ENCODE peak calls at places on chromosomes 16 and 17, in nine cellular contexts. L, Z, S, X, N, H, C, P and E are unnamed samples. For H3K9me3, the result is how much of the 10 kb centered on the place peaks cover.

GRCh38 chr17:80387071-80387470 is 27.9 kb upstream of the ENDOV start:
- DNase-seq in Z (no peak), C (no peak), L (no peak), H (no peak), X (no peak), N (no peak), S (no peak), P (no peak), E (no peak)

GRCh38 chr16:83933885-83934683 is 19.0 kb upstream of the OSGIN1 start:
- DNase-seq in S (no peak), L (no peak), Z (no peak), P (no peak), H (no peak), X (no peak), C (no peak), N (no peak), E (no peak)

GRCh38 chr16:84647830-84648594 is at the start of gene KLHL36:
- DNase-seq in N (peak), P (no peak), S (no peak), C (no peak), Z (peak), L (peak), X (peak), H (peak), E (peak)

GRCh38 chr16:28130099-28131088 is 66.9 kb upstream of the GSG1L start:
- DNase-seq in N (no peak), L (peak), H (no peak), Z (no peak), S (no peak), X (no peak), C (no peak), P (no peak), E (no peak)

GRCh38 chr16:85228970-85229430 is 116.7 kb upstream of the CIBAR2 start:
- DNase-seq in N (no peak), S (no peak), P (no peak), X (no peak), L (no peak), H (no peak), Z (no peak), C (no peak), E (no peak)

GRCh38 chr16:76931186-76931585 is 259.8 kb upstream of the MON1B start:
- DNase-seq in P (no peak), N (no peak), S (no peak), H (no peak), X (no peak), L (peak), C (no peak), Z (no peak), E (no peak)

GRCh38 chr16:10678655-10679054 is 16.1 kb downstream of the TEKT5 start:
- DNase-seq in S (no peak), X (no peak), H (no peak), N (no peak), Z (no peak), C (no peak), L (no peak), P (no peak), E (no peak)

GRCh38 chr17:57823469-57824401 is 26.1 kb downstream of the MRPS23 start:
- DNase-seq in H (no peak), L (no peak), X (no peak), S (no peak), N (no peak), P (no peak), Z (no peak), C (no peak), E (no peak)

GRCh38 chr17:47978324-47978723 is 7.4 kb downstream of the CDK5RAP3 start:
- DNase-seq in L (peak), C (peak), H (peak), N (no peak), X (no peak), S (no peak), P (no peak), Z (peak), E (peak)

GRCh38 chr17:58576679-58577367 is 62.4 kb upstream of the MTMR4 start:
- DNase-seq in Z (no peak), H (no peak), P (peak), X (no peak), L (no peak), S (no peak), N (no peak), C (no peak), E (no peak)

GRCh38 chr17:75152971-75153853 is 1.1 kb downstream of the JPT1 start:
- DNase-seq in X (no peak), L (peak), C (no peak), Z (no peak), N (peak), H (no peak), P (no peak), S (no peak), E (no peak)

GRCh38 chr17:18951941-18952842 is at the start of gene SLC5A10:
- DNase-seq in L (no peak), H (no peak), C (no peak), Z (no peak), N (no peak), X (no peak), P (no peak), S (no peak), E (no peak)

GRCh38 chr17:78494961-78495330 is 82.2 kb downstream of the DNAH17 start:
- DNase-seq in X (no peak), P (no peak), L (no peak), H (no peak), S (no peak), Z (no peak), N (no peak), C (no peak), E (no peak)

GRCh38 chr16:4330277-4330882 is 14.5 kb downstream of the GLIS2 start:
- DNase-seq in L (peak), Z (peak), C (no peak), N (peak), P (no peak), S (no peak), H (peak), X (peak), E (peak)

GRCh38 chr17:79116575-79117368 is 42.1 kb downstream of the ENGASE start:
- DNase-seq in Z (no peak), H (no peak), L (no peak), N (no peak), X (no peak), P (no peak), S (no peak), C (no peak), E (no peak)

GRCh38 chr16:24309222-24309905 is 53.2 kb downstream of the CACNG3 start:
- DNase-seq in X (peak), Z (no peak), L (no peak), H (no peak), P (no peak), S (no peak), N (peak), C (no peak), E (no peak)

GRCh38 chr17:7852919-7853692 is 1.8 kb upstream of the TMEM88 start:
- DNase-seq in C (no peak), P (no peak), X (no peak), L (no peak), Z (peak), S (no peak), H (no peak), N (peak), E (no peak)

GRCh38 chr16:54934536-54935410 is 4.1 kb downstream of the IRX5 start:
- DNase-seq in L (no peak), H (no peak), C (no peak), S (no peak), P (no peak), X (no peak), N (no peak), Z (no peak), E (no peak)

GRCh38 chr17:43556292-43556691 is 10.2 kb upstream of the ETV4 start:
- DNase-seq in S (no peak), Z (no peak), C (no peak), X (no peak), N (no peak), P (no peak), H (no peak), L (peak), E (no peak)

GRCh38 chr16:50747206-50747956 is 5.5 kb downstream of the CYLD start:
- DNase-seq in N (no peak), L (no peak), Z (no peak), H (no peak), X (no peak), P (no peak), S (no peak), C (no peak), E (no peak)

GRCh38 chr16:75244225-75244792 is 7.1 kb downstream of the BCAR1 start:
- DNase-seq in H (no peak), C (no peak), X (no peak), L (peak), Z (no peak), S (no peak), N (no peak), P (no peak), E (no peak)

GRCh38 chr16:46873201-46873600 is 11.0 kb upstream of the GPT2 start:
- DNase-seq in N (no peak), X (no peak), L (no peak), S (no peak), Z (no peak), P (no peak), H (no peak), C (no peak), E (no peak)

GRCh38 chr17:33895491-33895890 is 359.6 kb upstream of the CCL2 start:
- DNase-seq in S (no peak), X (no peak), Z (no peak), L (no peak), H (no peak), N (no peak), C (no peak), P (no peak), E (no peak)

GRCh38 chr16:5016967-5017677 is 16.6 kb downstream of the NAGPA start:
- DNase-seq in L (no peak), X (no peak), C (no peak), S (no peak), Z (no peak), H (no peak), N (no peak), P (no peak), E (no peak)

GRCh38 chr17:21143695-21144094 is 16.9 kb downstream of the DHRS7B start:
- DNase-seq in P (no peak), Z (no peak), C (no peak), L (no peak), S (no peak), H (no peak), N (no peak), X (no peak), E (no peak)

GRCh38 chr17:21146362-21147021 is 19.7 kb downstream of the DHRS7B start:
- DNase-seq in S (no peak), X (no peak), L (no peak), Z (no peak), N (no peak), C (no peak), P (no peak), H (no peak), E (no peak)

DNA sequence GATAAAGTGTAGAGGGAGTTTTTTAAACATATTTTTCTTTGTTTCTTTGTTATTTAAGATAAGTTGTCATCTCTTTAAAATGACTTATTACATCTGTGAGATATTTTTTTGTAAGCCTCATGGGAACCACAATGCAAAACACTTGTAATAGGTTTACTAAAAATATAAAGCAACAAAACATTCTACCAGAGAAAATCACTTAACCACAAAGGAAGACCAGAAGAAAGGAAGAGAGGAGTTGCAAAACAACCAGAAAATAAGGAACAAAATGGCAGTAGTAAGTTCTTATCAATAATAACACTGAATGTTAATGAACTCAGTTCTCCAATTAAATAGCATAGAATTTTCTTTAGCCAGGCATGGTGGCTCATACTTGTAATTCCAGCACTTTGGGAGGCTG is 22.9 kb downstream of the DHRS7B start:
- DNase-seq in P (no peak), L (no peak), H (no peak), N (no peak), S (no peak), X (no peak), Z (no peak), C (no peak), E (no peak)
- H3K9me3 ChIP-seq in P (under half), L (under half), H (under half), N (under half), S (under half), X (under half), Z (under half), C (under half), E (under half)

DNA sequence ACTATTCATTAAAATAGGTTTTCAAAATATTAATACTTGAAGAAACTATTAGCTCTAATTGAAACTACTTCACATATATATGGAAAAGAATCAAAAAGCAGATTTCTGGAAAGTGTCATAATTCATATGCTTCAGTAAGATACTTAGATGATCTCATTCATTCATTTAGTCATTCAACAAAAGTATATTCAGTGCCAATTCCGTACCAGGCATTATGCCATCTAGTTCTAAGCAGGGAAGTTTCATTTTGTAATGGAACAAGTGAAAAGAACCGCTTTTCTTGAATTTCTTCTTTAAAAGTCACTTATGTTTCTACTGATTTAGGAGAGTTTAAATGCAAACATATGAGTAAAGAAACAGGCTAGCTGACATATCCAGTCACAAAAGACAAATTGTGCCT is 118.3 kb upstream of the FAM20A start:
- DNase-seq in X (no peak), H (no peak), L (peak), S (no peak), N (no peak), P (no peak), C (no peak), Z (no peak), E (no peak)
- H3K9me3 ChIP-seq in X (under half), H (under half), L (under half), S (under half), N (under half), P (under half), C (under half), Z (under half), E (under half)

GRCh38 chr17:21817791-21818364 is 125.6 kb downstream of the KCNJ18 start:
- DNase-seq in H (no peak), L (no peak), Z (no peak), S (no peak), X (no peak), P (no peak), N (no peak), C (no peak), E (no peak)
- H3K9me3 ChIP-seq in H (under half), L (under half), Z (under half), S (under half), X (under half), P (under half), N (under half), C (under half), E (under half)

GRCh38 chr17:44960654-44961053 is 7.4 kb downstream of the C1QL1 start:
- DNase-seq in H (no peak), S (no peak), L (no peak), Z (no peak), X (no peak), N (no peak), P (no peak), C (no peak), E (no peak)

GRCh38 chr17:44959821-44960523 is 8.1 kb downstream of the C1QL1 start:
- DNase-seq in L (no peak), C (no peak), P (no peak), N (no peak), H (no peak), X (no peak), S (no peak), Z (no peak), E (no peak)

GRCh38 chr17:44956076-44956475 is 8.5 kb upstream of the KIF18B start:
- DNase-seq in S (no peak), C (no peak), Z (no peak), N (no peak), L (no peak), P (no peak), X (no peak), H (no peak), E (no peak)

GRCh38 chr17:44952946-44953475 is 5.4 kb upstream of the KIF18B start:
- DNase-seq in H (no peak), Z (no peak), P (no peak), N (no peak), L (no peak), S (no peak), X (no peak), C (no peak), E (no peak)

GRCh38 chr17:44956998-44957981 is 9.7 kb upstream of the KIF18B start:
- DNase-seq in L (no peak), N (no peak), P (no peak), C (no peak), X (no peak), S (no peak), H (no peak), Z (no peak), E (no peak)
- H3K9me3 ChIP-seq in L (under half), N (under half), P (under half), C (under half), X (under half), S (under half), H (under half), Z (under half), E (under half)

GRCh38 chr17:17118399-17118798 is 76.1 kb downstream of the MPRIP start:
- DNase-seq in N (no peak), X (no peak), P (no peak), L (no peak), Z (peak), S (no peak), C (no peak), H (no peak), E (no peak)

GRCh38 chr17:17119106-17119505 is 76.8 kb downstream of the MPRIP start:
- DNase-seq in X (no peak), N (peak), C (no peak), Z (no peak), P (no peak), L (no peak), S (no peak), H (peak), E (no peak)

GRCh38 chr17:17119533-17119932 is 77.3 kb downstream of the MPRIP start:
- DNase-seq in X (no peak), C (peak), P (no peak), S (no peak), H (no peak), Z (peak), L (peak), N (no peak), E (peak)

GRCh38 chr17:17116406-17116805 is 74.1 kb downstream of the MPRIP start:
- DNase-seq in C (no peak), X (no peak), H (no peak), S (no peak), Z (no peak), N (no peak), L (no peak), P (no peak), E (no peak)

DNA sequence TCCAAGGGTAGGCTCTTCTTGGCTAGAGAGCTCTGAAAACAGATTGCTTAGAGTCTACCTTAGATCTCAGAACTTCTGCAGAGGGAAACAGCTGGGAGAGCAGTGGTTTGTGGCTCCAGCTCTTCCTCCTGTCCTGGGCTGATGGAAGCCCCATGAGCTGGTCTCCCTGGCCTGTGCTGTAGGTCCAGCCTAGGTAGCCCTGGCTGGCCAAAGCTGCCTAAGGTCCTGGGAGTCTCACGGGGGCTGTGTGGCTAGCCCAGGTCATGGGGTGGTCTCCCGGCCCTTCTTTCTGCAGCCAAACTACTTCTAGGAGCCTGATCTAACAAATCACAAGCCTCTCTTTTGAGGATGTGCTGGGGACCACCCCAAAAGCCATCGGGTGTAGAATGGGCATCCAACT is 75.7 kb downstream of the MPRIP start:
- DNase-seq in X (no peak), S (no peak), P (no peak), N (no peak), H (no peak), Z (no peak), C (no peak), L (no peak), E (no peak)
- H3K9me3 ChIP-seq in X (under half), S (under half), P (under half), N (under half), H (under half), Z (under half), C (under half), L (under half), E (under half)

GRCh38 chr17:22202702-22203101 is 510.4 kb downstream of the KCNJ18 start:
- DNase-seq in H (no peak), P (no peak), X (no peak), C (no peak), L (no peak), N (no peak), S (no peak), Z (no peak), E (no peak)
- H3K9me3 ChIP-seq in H (under half), P (under half), X (under half), C (half or more), L (under half), N (under half), S (under half), Z (under half), E (under half)

GRCh38 chr16:35255816-35256215 is 1796.4 kb downstream of the TP53TG3F start:
- DNase-seq in P (no peak), L (no peak), S (no peak), X (no peak), Z (no peak), N (no peak), H (no peak), C (no peak), E (no peak)
- H3K9me3 ChIP-seq in P (under half), L (under half), S (under half), X (under half), Z (under half), N (under half), H (under half), C (under half), E (under half)

GRCh38 chr16:35569413-35569812 is 2110.0 kb downstream of the TP53TG3F start:
- DNase-seq in P (no peak), X (no peak), S (no peak), Z (no peak), C (no peak), N (no peak), L (no peak), H (no peak), E (no peak)

GRCh38 chr16:35574011-35574410 is 2114.6 kb downstream of the TP53TG3F start:
- DNase-seq in C (no peak), H (no peak), S (no peak), X (no peak), N (no peak), L (no peak), P (no peak), Z (no peak), E (no peak)

GRCh38 chr16:35573407-35573806 is 2114.0 kb downstream of the TP53TG3F start:
- DNase-seq in Z (no peak), C (no peak), X (no peak), S (no peak), P (no peak), L (no peak), N (no peak), H (no peak), E (no peak)

GRCh38 chr16:35572186-35572585 is 2112.8 kb downstream of the TP53TG3F start:
- DNase-seq in S (no peak), L (no peak), H (no peak), P (no peak), X (no peak), C (no peak), N (no peak), Z (no peak), E (no peak)

GRCh38 chr16:35570946-35571345 is 2111.5 kb downstream of the TP53TG3F start:
- DNase-seq in C (no peak), N (no peak), Z (no peak), L (no peak), P (no peak), H (no peak), X (no peak), S (no peak), E (no peak)
- H3K9me3 ChIP-seq in C (under half), N (under half), Z (under half), L (under half), P (under half), H (under half), X (half or more), S (under half), E (under half)

GRCh38 chr16:31745900-31746299 is 127.7 kb upstream of the ZNF267 start:
- DNase-seq in C (no peak), X (no peak), L (no peak), Z (no peak), N (no peak), P (no peak), H (no peak), S (no peak), E (no peak)
- H3K9me3 ChIP-seq in C (under half), X (under half), L (half or more), Z (half or more), N (under half), P (under half), H (half or more), S (half or more), E (under half)

GRCh38 chr16:31913668-31914067 is 40.1 kb downstream of the ZNF267 start:
- DNase-seq in N (no peak), Z (no peak), L (no peak), S (no peak), H (no peak), P (no peak), X (no peak), C (no peak), E (no peak)
- H3K9me3 ChIP-seq in N (under half), Z (half or more), L (half or more), S (half or more), H (half or more), P (half or more), X (under half), C (under half), E (half or more)